ENCODE peak calls at places on chromosome 13, in ten cellular contexts. A is MM.1S; D is neural progenitor cell; V is psoas muscle; I is CD4-positive, CD25-positive, alpha-beta regulatory T cell; O is prostate gland; R is tibial nerve; L is GM23338; H is HCT116; B is CD8-positive, alpha-beta T cell. G is an unnamed sample.

GRCh38 chr13:111597041-111598017 is 276.9 kb downstream of the TEX29 start:
- DNase-seq in I (no peak), O (no peak), V (no peak), B (no peak), L (peak; percentile 41), A (no peak), R (no peak), D (peak; percentile 7), H (no peak), G (no peak)

GRCh38 chr13:20721454-20722357 is 18.2 kb downstream of the IL17D start:
- DNase-seq in I (no peak), V (peak; percentile 60), O (no peak), R (peak; percentile 38), L (peak; percentile 85), D (peak; percentile 77), B (no peak), A (no peak), H (no peak), G (no peak)

GRCh38 chr13:99087954-99088491 is 110.2 kb upstream of the DOCK9 start:
- DNase-seq in D (peak; percentile 37), R (peak; percentile 10), V (no peak), B (peak; percentile 39), H (no peak), I (no peak), O (no peak), A (peak; percentile 24), L (peak; percentile 50), G (no peak)

GRCh38 chr13:68727165-68727564 is 1380.5 kb upstream of the ATXN8OS start:
- DNase-seq in O (no peak), V (no peak), L (no peak), H (no peak), D (no peak), I (no peak), B (no peak), A (no peak), R (no peak), G (no peak)

GRCh38 chr13:106609116-106609515 is 41.2 kb upstream of the ARGLU1 start:
- DNase-seq in B (no peak), I (no peak), D (no peak), R (no peak), L (no peak), A (no peak), V (no peak), O (no peak), H (no peak), G (no peak)

GRCh38 chr13:23674795-23675640 is 104.8 kb downstream of the TNFRSF19 start:
- DNase-seq in V (no peak), I (no peak), D (no peak), H (no peak), B (no peak), L (no peak), R (no peak), O (no peak), A (no peak), G (no peak)

GRCh38 chr13:98311200-98311548 is 134.1 kb upstream of the RNF113B start:
- DNase-seq in O (no peak), H (no peak), L (no peak), V (no peak), A (no peak), B (no peak), I (no peak), R (no peak), D (no peak), G (no peak)

GRCh38 chr13:58999851-59000250 is 1163.9 kb downstream of the DIAPH3 start:
- DNase-seq in L (no peak), V (no peak), A (no peak), H (no peak), O (no peak), R (no peak), B (no peak), I (no peak), D (no peak), G (no peak)

GRCh38 chr13:114339779-114340534 is 25.7 kb downstream of the CHAMP1 start:
- DNase-seq in A (peak; percentile 81), L (peak; percentile 47), H (peak; percentile 51), I (peak; percentile 15), O (peak; percentile 32), D (no peak), B (peak; percentile 34), R (no peak), V (no peak), G (peak; percentile 31)

GRCh38 chr13:41407380-41407779 is 50.0 kb upstream of the RGCC start:
- DNase-seq in A (no peak), V (no peak), R (no peak), L (no peak), H (no peak), D (no peak), I (no peak), B (no peak), O (no peak), G (no peak)

GRCh38 chr13:45718063-45718462 is 15.9 kb downstream of the CBY2 start:
- DNase-seq in O (no peak), I (no peak), H (peak; percentile 8), R (no peak), A (peak; percentile 35), V (no peak), L (peak; percentile 85), B (no peak), D (peak; percentile 70), G (no peak)

GRCh38 chr13:93496985-93497673 is 270.5 kb downstream of the GPC6 start:
- DNase-seq in L (no peak), B (no peak), I (no peak), D (peak; percentile 11), H (no peak), V (no peak), A (no peak), O (no peak), R (no peak), G (no peak)

GRCh38 chr13:46850214-46850613 is 46.6 kb downstream of the HTR2A start:
- DNase-seq in I (no peak), V (no peak), L (no peak), B (no peak), R (no peak), H (no peak), D (no peak), A (no peak), O (no peak), G (no peak)

GRCh38 chr13:114044486-114044885 is 70.6 kb upstream of the C13orf46 start:
- DNase-seq in A (no peak), I (no peak), L (no peak), H (no peak), D (no peak), V (no peak), R (no peak), B (no peak), O (no peak), G (no peak)

DNA sequence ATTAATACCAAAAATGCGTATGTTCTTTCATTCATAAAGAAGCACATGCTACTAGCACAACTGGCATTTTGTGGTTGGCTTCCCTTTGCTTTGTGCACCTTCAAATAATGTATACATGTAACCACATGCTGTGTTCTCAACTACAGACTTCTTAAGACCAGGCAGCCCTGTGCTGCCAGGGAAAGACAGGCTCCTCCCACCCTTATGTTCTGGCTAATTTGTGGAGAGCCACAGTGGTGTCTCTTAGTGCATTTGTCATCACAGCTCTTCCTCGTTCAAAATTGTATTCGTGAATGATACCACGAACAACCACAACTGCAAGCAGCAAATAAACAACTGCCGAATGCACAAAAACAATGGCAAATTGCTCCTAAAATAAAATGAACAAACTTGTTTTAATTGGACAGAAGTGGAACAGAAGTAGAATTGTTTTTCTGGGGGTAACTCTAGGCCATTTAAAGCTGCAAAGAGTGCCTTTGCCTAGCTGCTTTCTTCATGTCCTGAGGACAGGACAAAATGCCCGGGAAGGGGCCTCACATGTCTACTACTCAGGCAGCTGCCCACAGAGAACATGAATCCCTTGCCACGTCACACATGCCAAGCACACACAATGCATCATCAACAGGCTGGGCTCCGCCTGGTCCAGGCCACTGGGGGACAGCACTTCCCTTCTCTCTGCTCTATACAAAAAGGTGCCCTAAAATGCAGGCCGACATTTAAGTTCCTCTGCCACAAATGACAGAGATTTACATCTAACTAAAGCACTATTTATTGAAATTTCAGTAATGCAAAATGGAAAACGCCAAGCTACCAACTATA is 21.7 kb downstream of the IRS2 start:
- DNase-seq in O (no peak), R (no peak), L (peak; percentile 12), B (no peak), A (no peak), I (no peak), H (no peak), D (peak; percentile 24), V (peak; percentile 51), G (no peak)
- H3K4me1 ChIP-seq in O (peaks cover 3% of the 10 kb centered on the region), R (peaks cover 38% of the 10 kb centered on the region), L (peaks cover 10% of the 10 kb centered on the region), B (peaks cover 10% of the 10 kb centered on the region), A (no peaks in the 10 kb centered on the region), I (peaks cover 3% of the 10 kb centered on the region), H (peaks cover 24% of the 10 kb centered on the region), D (peaks cover 15% of the 10 kb centered on the region), V (peaks cover 20% of the 10 kb centered on the region), G (peaks cover 16% of the 10 kb centered on the region)

DNA sequence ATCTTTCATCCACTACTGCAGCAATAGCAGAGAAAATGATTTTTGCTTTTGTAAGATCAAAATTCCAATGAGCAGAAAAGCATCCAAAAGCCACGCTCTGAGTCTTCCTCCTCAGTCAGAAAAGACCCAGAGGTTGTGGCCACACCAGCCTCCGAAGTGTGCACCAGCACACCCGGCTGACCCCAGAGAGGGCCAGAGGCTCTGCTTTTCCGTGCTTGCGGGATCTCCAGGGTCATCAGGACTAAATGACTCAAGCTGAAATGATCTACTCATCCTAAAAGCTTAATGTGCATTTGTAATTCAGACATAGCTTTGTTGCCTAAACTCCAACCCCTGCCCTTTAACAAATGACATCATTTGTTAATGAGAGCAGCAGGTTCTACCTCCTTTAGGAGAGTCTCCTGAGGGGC is 16.5 kb downstream of the RXFP2 start:
- DNase-seq in L (no peak), H (no peak), O (no peak), A (no peak), V (no peak), R (no peak), D (no peak), B (no peak), I (no peak), G (no peak)
- H3K27ac ChIP-seq in L (no peak overlapping the region), H (no peak overlapping the region), O (no peak overlapping the region), A (no peak overlapping the region), V (no peak overlapping the region), R (no peak overlapping the region), D (no peak overlapping the region), B (no peak overlapping the region), I (no peak overlapping the region), G (no peak overlapping the region)

GRCh38 chr13:26048745-26049144 is 3.1 kb downstream of the SHISA2 start:
- DNase-seq in B (no peak), R (no peak), A (no peak), H (no peak), V (no peak), O (no peak), L (no peak), I (no peak), D (no peak), G (no peak)
- H3K4me3 ChIP-seq in B (no peak overlapping the region), R (no peak overlapping the region), A (no peak overlapping the region), H (no peak overlapping the region), V (peak overlapping the region; percentile 73), O (no peak overlapping the region), L (peak overlapping the region; percentile 82), I (no peak overlapping the region), D (peak overlapping the region; percentile 99), G (no peak overlapping the region)

DNA sequence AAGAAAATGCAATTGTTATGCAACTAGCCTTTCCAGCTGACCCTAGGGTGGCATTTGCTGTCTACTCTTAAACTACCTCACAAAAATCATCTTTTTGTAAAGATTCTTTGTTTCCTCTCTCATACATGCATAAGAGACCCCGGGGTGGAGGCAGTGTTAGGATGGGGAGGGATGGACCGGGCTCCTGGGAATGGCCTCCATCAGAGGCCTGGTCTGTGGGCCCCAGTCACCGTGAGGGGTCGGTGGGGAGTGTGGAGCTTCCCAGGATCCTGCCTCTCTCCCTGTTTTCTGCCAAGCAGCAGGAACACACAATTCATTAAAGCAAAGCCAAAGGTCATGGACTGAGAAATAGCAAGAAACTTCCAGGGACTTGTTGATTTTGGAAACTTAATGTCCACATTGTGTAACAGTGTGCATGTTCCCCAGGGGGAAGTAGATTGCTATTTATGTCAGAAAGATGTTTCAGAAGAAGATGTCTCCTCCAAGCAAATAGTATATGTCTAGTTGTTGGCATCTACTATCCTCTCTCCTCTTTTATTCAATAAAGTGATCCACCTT is 241.4 kb downstream of the ENOX1 start:
- DNase-seq in R (peak; percentile 28), A (no peak), I (no peak), H (no peak), V (no peak), L (no peak), O (no peak), B (no peak), D (no peak), G (no peak)
- H3K4me1 ChIP-seq in R (peaks cover 33% of the 10 kb centered on the region), A (peaks cover 4% of the 10 kb centered on the region), I (no peaks in the 10 kb centered on the region), H (peaks cover 4% of the 10 kb centered on the region), V (no peaks in the 10 kb centered on the region), L (no peaks in the 10 kb centered on the region), O (no peaks in the 10 kb centered on the region), B (no peaks in the 10 kb centered on the region), D (peaks cover 21% of the 10 kb centered on the region), G (no peaks in the 10 kb centered on the region)